ENCODE peak calls at places on chromosomes 6 and 20, in eight cellular contexts. One of them, this sample, is unnamed.
A peak's percentile ranks its signal among the peaks of the same experiment; 100 is the strongest.

GRCh38 chr20:25310921-25311728 is 63.2 kb downstream of the PYGB start:
- DNase-seq in WTC11: no peak
- DNase-seq in AG08396: peak; percentile 83
- DNase-seq in KBM-7: no peak
- DNase-seq in body of pancreas: peak; percentile 8
- DNase-seq in glutamatergic neuron: no peak
- DNase-seq in brain microvascular endothelial cell: peak; percentile 69
- DNase-seq in NCI-H226: peak; percentile 72
- DNase-seq in this sample: no peak

GRCh38 chr6:168516941-168517741 is 76.2 kb downstream of the SMOC2 start:
- DNase-seq in WTC11: no peak
- DNase-seq in AG08396: no peak
- DNase-seq in KBM-7: no peak
- DNase-seq in body of pancreas: no peak
- DNase-seq in glutamatergic neuron: no peak
- DNase-seq in brain microvascular endothelial cell: no peak
- DNase-seq in NCI-H226: no peak
- DNase-seq in this sample: no peak

GRCh38 chr6:13434455-13434775 is 53.0 kb downstream of the GFOD1 start:
- DNase-seq in WTC11: no peak
- DNase-seq in AG08396: no peak
- DNase-seq in KBM-7: no peak
- DNase-seq in body of pancreas: no peak
- DNase-seq in glutamatergic neuron: no peak
- DNase-seq in brain microvascular endothelial cell: no peak
- DNase-seq in NCI-H226: no peak
- DNase-seq in this sample: no peak

GRCh38 chr20:59412251-59412650 is 111.8 kb downstream of the EDN3 start:
- DNase-seq in WTC11: no peak
- DNase-seq in AG08396: no peak
- DNase-seq in KBM-7: no peak
- DNase-seq in body of pancreas: no peak
- DNase-seq in glutamatergic neuron: peak; percentile 36
- DNase-seq in brain microvascular endothelial cell: no peak
- DNase-seq in NCI-H226: no peak
- DNase-seq in this sample: no peak

GRCh38 chr6:151958332-151958731 is 150.8 kb downstream of the ESR1 start:
- DNase-seq in WTC11: no peak
- DNase-seq in AG08396: no peak
- DNase-seq in KBM-7: no peak
- DNase-seq in body of pancreas: no peak
- DNase-seq in glutamatergic neuron: no peak
- DNase-seq in brain microvascular endothelial cell: peak; percentile 81
- DNase-seq in NCI-H226: peak; percentile 78
- DNase-seq in this sample: peak; percentile 37

GRCh38 chr6:44386364-44386928 is 1.1 kb upstream of the CDC5L start:
- DNase-seq in WTC11: no peak
- DNase-seq in AG08396: peak; percentile 31
- DNase-seq in KBM-7: no peak
- DNase-seq in body of pancreas: peak; percentile 73
- DNase-seq in glutamatergic neuron: no peak
- DNase-seq in brain microvascular endothelial cell: no peak
- DNase-seq in NCI-H226: no peak
- DNase-seq in this sample: no peak

GRCh38 chr6:158037771-158038170 is 56.1 kb downstream of the SYNJ2 start:
- DNase-seq in WTC11: no peak
- DNase-seq in AG08396: no peak
- DNase-seq in KBM-7: no peak
- DNase-seq in body of pancreas: no peak
- DNase-seq in glutamatergic neuron: no peak
- DNase-seq in brain microvascular endothelial cell: no peak
- DNase-seq in NCI-H226: no peak
- DNase-seq in this sample: no peak

GRCh38 chr6:109453594-109454482 is 1.7 kb downstream of the MICAL1 start:
- DNase-seq in WTC11: no peak
- DNase-seq in AG08396: no peak
- DNase-seq in KBM-7: no peak
- DNase-seq in body of pancreas: no peak
- DNase-seq in glutamatergic neuron: peak; percentile 89
- DNase-seq in brain microvascular endothelial cell: no peak
- DNase-seq in NCI-H226: no peak
- DNase-seq in this sample: no peak

GRCh38 chr6:131995924-131996323 is 44.8 kb upstream of the CCN2 start:
- DNase-seq in WTC11: no peak
- DNase-seq in AG08396: peak; percentile 50
- DNase-seq in KBM-7: no peak
- DNase-seq in body of pancreas: no peak
- DNase-seq in glutamatergic neuron: no peak
- DNase-seq in brain microvascular endothelial cell: peak; percentile 93
- DNase-seq in NCI-H226: peak; percentile 79
- DNase-seq in this sample: no peak

GRCh38 chr20:53269380-53269779 is 297.2 kb downstream of the TSHZ2 start:
- DNase-seq in WTC11: no peak
- DNase-seq in AG08396: no peak
- DNase-seq in KBM-7: no peak
- DNase-seq in body of pancreas: no peak
- DNase-seq in glutamatergic neuron: no peak
- DNase-seq in brain microvascular endothelial cell: no peak
- DNase-seq in NCI-H226: no peak
- DNase-seq in this sample: no peak

GRCh38 chr20:36043447-36043846 is 75.1 kb downstream of the CNBD2 start:
- DNase-seq in WTC11: no peak
- DNase-seq in AG08396: no peak
- DNase-seq in KBM-7: no peak
- DNase-seq in body of pancreas: no peak
- DNase-seq in glutamatergic neuron: no peak
- DNase-seq in brain microvascular endothelial cell: no peak
- DNase-seq in NCI-H226: no peak
- DNase-seq in this sample: no peak

GRCh38 chr20:38926934-38927616 is 858 bp downstream of the FAM83D start:
- DNase-seq in WTC11: no peak
- DNase-seq in AG08396: peak; percentile 43
- DNase-seq in KBM-7: peak; percentile 19
- DNase-seq in body of pancreas: no peak
- DNase-seq in glutamatergic neuron: no peak
- DNase-seq in brain microvascular endothelial cell: no peak
- DNase-seq in NCI-H226: no peak
- DNase-seq in this sample: peak; percentile 9

GRCh38 chr6:150596439-150596838 is 3.2 kb upstream of the PLEKHG1 start:
- DNase-seq in WTC11: no peak
- DNase-seq in AG08396: no peak
- DNase-seq in KBM-7: no peak
- DNase-seq in body of pancreas: no peak
- DNase-seq in glutamatergic neuron: no peak
- DNase-seq in brain microvascular endothelial cell: no peak
- DNase-seq in NCI-H226: no peak
- DNase-seq in this sample: no peak

GRCh38 chr6:55886185-55886836 is 10.9 kb upstream of the BMP5 start:
- DNase-seq in WTC11: no peak
- DNase-seq in AG08396: no peak
- DNase-seq in KBM-7: peak; percentile 11
- DNase-seq in body of pancreas: no peak
- DNase-seq in glutamatergic neuron: no peak
- DNase-seq in brain microvascular endothelial cell: no peak
- DNase-seq in NCI-H226: no peak
- DNase-seq in this sample: peak; percentile 60

GRCh38 chr6:125640441-125641150 is 108.8 kb upstream of the HEY2 start:
- DNase-seq in WTC11: no peak
- DNase-seq in AG08396: no peak
- DNase-seq in KBM-7: no peak
- DNase-seq in body of pancreas: no peak
- DNase-seq in glutamatergic neuron: no peak
- DNase-seq in brain microvascular endothelial cell: no peak
- DNase-seq in NCI-H226: no peak
- DNase-seq in this sample: no peak

GRCh38 chr6:154071711-154072110 is 32.7 kb downstream of the OPRM1 start:
- DNase-seq in WTC11: no peak
- DNase-seq in AG08396: no peak
- DNase-seq in KBM-7: no peak
- DNase-seq in body of pancreas: no peak
- DNase-seq in glutamatergic neuron: no peak
- DNase-seq in brain microvascular endothelial cell: no peak
- DNase-seq in NCI-H226: no peak
- DNase-seq in this sample: no peak

GRCh38 chr6:137799950-137800568 is 67.0 kb upstream of the TNFAIP3 start:
- DNase-seq in WTC11: no peak
- DNase-seq in AG08396: no peak
- DNase-seq in KBM-7: peak; percentile 61
- DNase-seq in body of pancreas: peak; percentile 33
- DNase-seq in glutamatergic neuron: no peak
- DNase-seq in brain microvascular endothelial cell: peak; percentile 60
- DNase-seq in NCI-H226: peak; percentile 34
- DNase-seq in this sample: peak; percentile 92

GRCh38 chr6:79719248-79719975 is 88.3 kb downstream of the SH3BGRL2 start:
- DNase-seq in WTC11: no peak
- DNase-seq in AG08396: peak; percentile 22
- DNase-seq in KBM-7: no peak
- DNase-seq in body of pancreas: peak; percentile 22
- DNase-seq in glutamatergic neuron: no peak
- DNase-seq in brain microvascular endothelial cell: peak; percentile 59
- DNase-seq in NCI-H226: no peak
- DNase-seq in this sample: no peak

GRCh38 chr6:90375681-90376439 is 79.2 kb upstream of the BACH2 start:
- DNase-seq in WTC11: no peak
- DNase-seq in AG08396: peak; percentile 39
- DNase-seq in KBM-7: no peak
- DNase-seq in body of pancreas: no peak
- DNase-seq in glutamatergic neuron: no peak
- DNase-seq in brain microvascular endothelial cell: peak; percentile 71
- DNase-seq in NCI-H226: peak; percentile 74
- DNase-seq in this sample: no peak

GRCh38 chr20:63790572-63791168 is 40.4 kb downstream of the ZBTB46 start:
- DNase-seq in WTC11: no peak
- DNase-seq in AG08396: no peak
- DNase-seq in KBM-7: no peak
- DNase-seq in body of pancreas: no peak
- DNase-seq in glutamatergic neuron: no peak
- DNase-seq in brain microvascular endothelial cell: no peak
- DNase-seq in NCI-H226: no peak
- DNase-seq in this sample: no peak

GRCh38 chr6:169038691-169039090 is 215.0 kb downstream of the THBS2 start:
- DNase-seq in WTC11: no peak
- DNase-seq in AG08396: no peak
- DNase-seq in KBM-7: no peak
- DNase-seq in body of pancreas: no peak
- DNase-seq in glutamatergic neuron: no peak
- DNase-seq in brain microvascular endothelial cell: no peak
- DNase-seq in NCI-H226: no peak
- DNase-seq in this sample: no peak

GRCh38 chr6:110039996-110040383 is 61.9 kb downstream of the GPR6 start:
- DNase-seq in WTC11: peak; percentile 35
- DNase-seq in AG08396: no peak
- DNase-seq in KBM-7: peak; percentile 79
- DNase-seq in body of pancreas: peak; percentile 18
- DNase-seq in glutamatergic neuron: no peak
- DNase-seq in brain microvascular endothelial cell: peak; percentile 22
- DNase-seq in NCI-H226: no peak
- DNase-seq in this sample: peak; percentile 79

GRCh38 chr20:37345339-37346231 is at the start of gene SRC:
- DNase-seq in WTC11: peak; percentile 79
- DNase-seq in AG08396: peak; percentile 90
- DNase-seq in KBM-7: peak; percentile 46
- DNase-seq in body of pancreas: peak; percentile 81
- DNase-seq in glutamatergic neuron: peak; percentile 83
- DNase-seq in brain microvascular endothelial cell: peak; percentile 49
- DNase-seq in NCI-H226: peak; percentile 65
- DNase-seq in this sample: peak; percentile 40

GRCh38 chr20:48180039-48180438 is 394.8 kb upstream of the SULF2 start:
- DNase-seq in WTC11: no peak
- DNase-seq in AG08396: no peak
- DNase-seq in KBM-7: no peak
- DNase-seq in body of pancreas: no peak
- DNase-seq in glutamatergic neuron: no peak
- DNase-seq in brain microvascular endothelial cell: peak; percentile 54
- DNase-seq in NCI-H226: no peak
- DNase-seq in this sample: no peak

GRCh38 chr20:62799459-62799858 is 3.2 kb downstream of the MRGBP start:
- DNase-seq in WTC11: no peak
- DNase-seq in AG08396: no peak
- DNase-seq in KBM-7: no peak
- DNase-seq in body of pancreas: no peak
- DNase-seq in glutamatergic neuron: no peak
- DNase-seq in brain microvascular endothelial cell: no peak
- DNase-seq in NCI-H226: no peak
- DNase-seq in this sample: no peak

GRCh38 chr6:150491131-150491795 is 108.4 kb upstream of the PLEKHG1 start:
- DNase-seq in WTC11: no peak
- DNase-seq in AG08396: no peak
- DNase-seq in KBM-7: no peak
- DNase-seq in body of pancreas: no peak
- DNase-seq in glutamatergic neuron: no peak
- DNase-seq in brain microvascular endothelial cell: peak; percentile 40
- DNase-seq in NCI-H226: peak; percentile 80
- DNase-seq in this sample: no peak

GRCh38 chr6:160367798-160368547 is 19.8 kb downstream of the SLC22A3 start:
- DNase-seq in WTC11: no peak
- DNase-seq in AG08396: no peak
- DNase-seq in KBM-7: no peak
- DNase-seq in body of pancreas: no peak
- DNase-seq in glutamatergic neuron: no peak
- DNase-seq in brain microvascular endothelial cell: no peak
- DNase-seq in NCI-H226: no peak
- DNase-seq in this sample: no peak

GRCh38 chr6:108559884-108560462 is 744 bp upstream of the FOXO3 start:
- DNase-seq in WTC11: peak; percentile 78
- DNase-seq in AG08396: peak; percentile 40
- DNase-seq in KBM-7: no peak
- DNase-seq in body of pancreas: peak; percentile 67
- DNase-seq in glutamatergic neuron: peak; percentile 73
- DNase-seq in brain microvascular endothelial cell: peak; percentile 68
- DNase-seq in NCI-H226: peak; percentile 64
- DNase-seq in this sample: peak; percentile 84

GRCh38 chr6:54053893-54054391 is 57.3 kb upstream of the MLIP start:
- DNase-seq in WTC11: no peak
- DNase-seq in AG08396: peak; percentile 66
- DNase-seq in KBM-7: no peak
- DNase-seq in body of pancreas: no peak
- DNase-seq in glutamatergic neuron: no peak
- DNase-seq in brain microvascular endothelial cell: peak; percentile 90
- DNase-seq in NCI-H226: peak; percentile 94
- DNase-seq in this sample: peak; percentile 82

GRCh38 chr6:103273048-103273447 is 1586.7 kb downstream of the HACE1 start:
- DNase-seq in WTC11: no peak
- DNase-seq in AG08396: no peak
- DNase-seq in KBM-7: peak; percentile 2
- DNase-seq in body of pancreas: no peak
- DNase-seq in glutamatergic neuron: no peak
- DNase-seq in brain microvascular endothelial cell: no peak
- DNase-seq in NCI-H226: peak; percentile 10
- DNase-seq in this sample: peak; percentile 83

GRCh38 chr20:33667245-33668086 is 723 bp downstream of the ACTL10 start:
- DNase-seq in WTC11: no peak
- DNase-seq in AG08396: no peak
- DNase-seq in KBM-7: no peak
- DNase-seq in body of pancreas: peak; percentile 87
- DNase-seq in glutamatergic neuron: no peak
- DNase-seq in brain microvascular endothelial cell: peak; percentile 54
- DNase-seq in NCI-H226: no peak
- DNase-seq in this sample: no peak

GRCh38 chr6:40586369-40586768 is 795 bp downstream of the LRFN2 start:
- DNase-seq in WTC11: peak; percentile 16
- DNase-seq in AG08396: no peak
- DNase-seq in KBM-7: no peak
- DNase-seq in body of pancreas: no peak
- DNase-seq in glutamatergic neuron: no peak
- DNase-seq in brain microvascular endothelial cell: no peak
- DNase-seq in NCI-H226: no peak
- DNase-seq in this sample: no peak